ENCODE peak calls at places on chromosomes 7 and 10, in seven cellular contexts. One of them, this sample, is unnamed.

GRCh38 chr7:149355390-149356048 is 93.5 kb downstream of the ZNF783 start:
- DNase-seq in tibial artery: no peak
- DNase-seq in astrocyte of the spinal cord: no peak
- DNase-seq in brain microvascular endothelial cell: peak; percentile 9
- DNase-seq in spleen: no peak
- DNase-seq in HCT116: peak; percentile 70
- DNase-seq in PC-3: peak; percentile 79
- DNase-seq in this sample: no peak

GRCh38 chr7:99788554-99788953 is 4.6 kb upstream of the CYP3A4 start:
- DNase-seq in tibial artery: no peak
- DNase-seq in astrocyte of the spinal cord: no peak
- DNase-seq in brain microvascular endothelial cell: no peak
- DNase-seq in spleen: no peak
- DNase-seq in HCT116: no peak
- DNase-seq in PC-3: no peak
- DNase-seq in this sample: no peak

GRCh38 chr7:82714883-82715282 is 271.3 kb upstream of the CACNA2D1 start:
- DNase-seq in tibial artery: no peak
- DNase-seq in astrocyte of the spinal cord: no peak
- DNase-seq in brain microvascular endothelial cell: no peak
- DNase-seq in spleen: no peak
- DNase-seq in HCT116: no peak
- DNase-seq in PC-3: no peak
- DNase-seq in this sample: no peak

GRCh38 chr10:3668276-3668960 is 116.6 kb downstream of the KLF6 start:
- DNase-seq in tibial artery: peak; percentile 43
- DNase-seq in astrocyte of the spinal cord: peak; percentile 40
- DNase-seq in brain microvascular endothelial cell: peak; percentile 79
- DNase-seq in spleen: peak; percentile 90
- DNase-seq in HCT116: no peak
- DNase-seq in PC-3: no peak
- DNase-seq in this sample: peak; percentile 20

GRCh38 chr10:76297787-76298281 is 866.4 kb downstream of the LRMDA start:
- DNase-seq in tibial artery: no peak
- DNase-seq in astrocyte of the spinal cord: no peak
- DNase-seq in brain microvascular endothelial cell: no peak
- DNase-seq in spleen: no peak
- DNase-seq in HCT116: no peak
- DNase-seq in PC-3: no peak
- DNase-seq in this sample: no peak

GRCh38 chr10:45058580-45058979 is 57.9 kb downstream of the ZNF22 start:
- DNase-seq in tibial artery: no peak
- DNase-seq in astrocyte of the spinal cord: no peak
- DNase-seq in brain microvascular endothelial cell: no peak
- DNase-seq in spleen: no peak
- DNase-seq in HCT116: no peak
- DNase-seq in PC-3: peak; percentile 32
- DNase-seq in this sample: peak; percentile 38

GRCh38 chr7:134449596-134450194 is 9.2 kb downstream of the AKR1B1 start:
- DNase-seq in tibial artery: no peak
- DNase-seq in astrocyte of the spinal cord: no peak
- DNase-seq in brain microvascular endothelial cell: no peak
- DNase-seq in spleen: no peak
- DNase-seq in HCT116: no peak
- DNase-seq in PC-3: peak; percentile 43
- DNase-seq in this sample: no peak

GRCh38 chr10:11325817-11326216 is 285.6 kb downstream of the USP6NL start:
- DNase-seq in tibial artery: no peak
- DNase-seq in astrocyte of the spinal cord: peak; percentile 22
- DNase-seq in brain microvascular endothelial cell: peak; percentile 79
- DNase-seq in spleen: no peak
- DNase-seq in HCT116: no peak
- DNase-seq in PC-3: no peak
- DNase-seq in this sample: no peak

GRCh38 chr7:19117081-19117869 is at the start of gene TWIST1:
- DNase-seq in tibial artery: peak; percentile 37
- DNase-seq in astrocyte of the spinal cord: peak; percentile 97
- DNase-seq in brain microvascular endothelial cell: peak; percentile 86
- DNase-seq in spleen: peak; percentile 72
- DNase-seq in HCT116: no peak
- DNase-seq in PC-3: peak; percentile 77
- DNase-seq in this sample: no peak

GRCh38 chr7:127732306-127732705 is 80.3 kb downstream of the SND1 start:
- DNase-seq in tibial artery: no peak
- DNase-seq in astrocyte of the spinal cord: no peak
- DNase-seq in brain microvascular endothelial cell: no peak
- DNase-seq in spleen: no peak
- DNase-seq in HCT116: no peak
- DNase-seq in PC-3: no peak
- DNase-seq in this sample: no peak

GRCh38 chr7:44460325-44460724 is 30.1 kb downstream of the NUDCD3 start:
- DNase-seq in tibial artery: no peak
- DNase-seq in astrocyte of the spinal cord: no peak
- DNase-seq in brain microvascular endothelial cell: no peak
- DNase-seq in spleen: no peak
- DNase-seq in HCT116: no peak
- DNase-seq in PC-3: no peak
- DNase-seq in this sample: peak; percentile 42

GRCh38 chr10:98474628-98475027 is 27.9 kb upstream of the HPS1 start:
- DNase-seq in tibial artery: no peak
- DNase-seq in astrocyte of the spinal cord: no peak
- DNase-seq in brain microvascular endothelial cell: no peak
- DNase-seq in spleen: no peak
- DNase-seq in HCT116: no peak
- DNase-seq in PC-3: no peak
- DNase-seq in this sample: no peak

GRCh38 chr10:43273543-43273942 is 6.7 kb upstream of the RASGEF1A start:
- DNase-seq in tibial artery: no peak
- DNase-seq in astrocyte of the spinal cord: no peak
- DNase-seq in brain microvascular endothelial cell: no peak
- DNase-seq in spleen: peak; percentile 58
- DNase-seq in HCT116: no peak
- DNase-seq in PC-3: no peak
- DNase-seq in this sample: no peak

GRCh38 chr7:20310963-20311742 is 19.5 kb upstream of the ITGB8 start:
- DNase-seq in tibial artery: no peak
- DNase-seq in astrocyte of the spinal cord: peak; percentile 79
- DNase-seq in brain microvascular endothelial cell: peak; percentile 70
- DNase-seq in spleen: no peak
- DNase-seq in HCT116: peak; percentile 38
- DNase-seq in PC-3: peak; percentile 81
- DNase-seq in this sample: no peak

GRCh38 chr7:41096921-41097320 is 606.0 kb downstream of the INHBA start:
- DNase-seq in tibial artery: no peak
- DNase-seq in astrocyte of the spinal cord: peak; percentile 88
- DNase-seq in brain microvascular endothelial cell: peak; percentile 85
- DNase-seq in spleen: no peak
- DNase-seq in HCT116: no peak
- DNase-seq in PC-3: no peak
- DNase-seq in this sample: no peak

GRCh38 chr10:127579640-127580039 is 30.5 kb downstream of the NPS start:
- DNase-seq in tibial artery: no peak
- DNase-seq in astrocyte of the spinal cord: no peak
- DNase-seq in brain microvascular endothelial cell: no peak
- DNase-seq in spleen: no peak
- DNase-seq in HCT116: no peak
- DNase-seq in PC-3: no peak
- DNase-seq in this sample: no peak

GRCh38 chr10:94104316-94105060 is 110.8 kb downstream of the PLCE1 start:
- DNase-seq in tibial artery: no peak
- DNase-seq in astrocyte of the spinal cord: peak; percentile 45
- DNase-seq in brain microvascular endothelial cell: peak; percentile 20
- DNase-seq in spleen: no peak
- DNase-seq in HCT116: no peak
- DNase-seq in PC-3: peak; percentile 49
- DNase-seq in this sample: no peak
- H3K4me3 ChIP-seq in tibial artery: no peak overlapping the region
- H3K4me3 ChIP-seq in astrocyte of the spinal cord: no peak overlapping the region
- H3K4me3 ChIP-seq in brain microvascular endothelial cell: no peak overlapping the region
- H3K4me3 ChIP-seq in spleen: no peak overlapping the region
- H3K4me3 ChIP-seq in HCT116: no peak overlapping the region
- H3K4me3 ChIP-seq in PC-3: no peak overlapping the region
- H3K4me3 ChIP-seq in this sample: no peak overlapping the region

GRCh38 chr7:137977173-137977572 is 24.7 kb downstream of the CREB3L2 start:
- DNase-seq in tibial artery: peak; percentile 17
- DNase-seq in astrocyte of the spinal cord: no peak
- DNase-seq in brain microvascular endothelial cell: no peak
- DNase-seq in spleen: no peak
- DNase-seq in HCT116: no peak
- DNase-seq in PC-3: peak; percentile 49
- DNase-seq in this sample: no peak

GRCh38 chr7:137976700-137977099 is 25.2 kb downstream of the CREB3L2 start:
- DNase-seq in tibial artery: peak; percentile 21
- DNase-seq in astrocyte of the spinal cord: no peak
- DNase-seq in brain microvascular endothelial cell: no peak
- DNase-seq in spleen: no peak
- DNase-seq in HCT116: no peak
- DNase-seq in PC-3: no peak
- DNase-seq in this sample: no peak

GRCh38 chr7:137980308-137980707 is 21.6 kb downstream of the CREB3L2 start:
- DNase-seq in tibial artery: no peak
- DNase-seq in astrocyte of the spinal cord: no peak
- DNase-seq in brain microvascular endothelial cell: no peak
- DNase-seq in spleen: no peak
- DNase-seq in HCT116: no peak
- DNase-seq in PC-3: no peak
- DNase-seq in this sample: no peak

GRCh38 chr7:137981175-137981574 is 20.7 kb downstream of the CREB3L2 start:
- DNase-seq in tibial artery: no peak
- DNase-seq in astrocyte of the spinal cord: no peak
- DNase-seq in brain microvascular endothelial cell: no peak
- DNase-seq in spleen: no peak
- DNase-seq in HCT116: no peak
- DNase-seq in PC-3: peak; percentile 39
- DNase-seq in this sample: no peak

DNA sequence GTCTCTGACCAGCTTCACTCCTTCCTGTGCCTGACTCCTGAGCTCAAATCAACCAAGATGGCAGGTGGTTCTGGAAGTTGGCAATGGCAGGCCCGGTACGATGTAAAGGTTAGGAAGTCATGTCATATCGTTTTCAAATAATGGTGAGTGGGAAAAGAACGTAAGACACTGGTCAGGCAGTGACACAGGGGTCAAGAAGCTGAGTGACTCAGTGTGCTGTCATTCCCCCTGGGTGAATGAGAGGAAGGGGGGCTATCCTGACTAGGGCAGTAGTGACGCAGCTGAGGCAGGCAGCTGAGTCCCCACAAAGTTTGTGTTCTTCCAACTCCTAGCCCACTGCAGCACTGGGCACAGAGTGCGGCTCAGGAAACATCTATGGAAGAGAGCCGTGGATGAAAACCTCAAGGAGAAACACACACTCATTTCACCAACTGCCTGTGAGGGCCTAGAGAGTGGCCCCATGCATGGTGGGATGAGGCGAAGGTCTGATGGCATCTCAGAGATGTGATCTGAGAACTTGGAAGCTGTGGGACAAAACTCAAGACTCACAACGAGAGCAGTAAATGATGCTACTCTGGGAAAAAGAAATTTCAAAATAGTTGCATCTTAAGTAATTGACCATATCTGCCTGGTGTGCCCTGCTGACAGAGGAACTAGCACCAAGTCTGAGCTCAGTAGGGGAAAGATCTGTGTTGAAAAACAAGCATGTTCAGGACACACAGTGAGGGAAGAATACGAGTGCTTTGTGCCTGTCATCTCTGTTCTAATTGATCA is 23.2 kb downstream of the CREB3L2 start:
- DNase-seq in tibial artery: peak; percentile 86
- DNase-seq in astrocyte of the spinal cord: peak; percentile 97
- DNase-seq in brain microvascular endothelial cell: peak; percentile 97
- DNase-seq in spleen: no peak
- DNase-seq in HCT116: peak; percentile 89
- DNase-seq in PC-3: peak; percentile 92
- DNase-seq in this sample: no peak
- H3K4me3 ChIP-seq in tibial artery: no peak overlapping the region
- H3K4me3 ChIP-seq in astrocyte of the spinal cord: no peak overlapping the region
- H3K4me3 ChIP-seq in brain microvascular endothelial cell: no peak overlapping the region
- H3K4me3 ChIP-seq in spleen: no peak overlapping the region
- H3K4me3 ChIP-seq in HCT116: no peak overlapping the region
- H3K4me3 ChIP-seq in PC-3: no peak overlapping the region
- H3K4me3 ChIP-seq in this sample: no peak overlapping the region

GRCh38 chr7:78386520-78386919 is 587.9 kb downstream of the PHTF2 start:
- DNase-seq in tibial artery: no peak
- DNase-seq in astrocyte of the spinal cord: no peak
- DNase-seq in brain microvascular endothelial cell: no peak
- DNase-seq in spleen: no peak
- DNase-seq in HCT116: no peak
- DNase-seq in PC-3: no peak
- DNase-seq in this sample: no peak
- H3K4me3 ChIP-seq in tibial artery: no peak overlapping the region
- H3K4me3 ChIP-seq in astrocyte of the spinal cord: no peak overlapping the region
- H3K4me3 ChIP-seq in brain microvascular endothelial cell: no peak overlapping the region
- H3K4me3 ChIP-seq in spleen: no peak overlapping the region
- H3K4me3 ChIP-seq in HCT116: no peak overlapping the region
- H3K4me3 ChIP-seq in PC-3: no peak overlapping the region
- H3K4me3 ChIP-seq in this sample: no peak overlapping the region

GRCh38 chr7:74051193-74051592 is 23.2 kb downstream of the ELN start:
- DNase-seq in tibial artery: no peak
- DNase-seq in astrocyte of the spinal cord: peak; percentile 29
- DNase-seq in brain microvascular endothelial cell: no peak
- DNase-seq in spleen: no peak
- DNase-seq in HCT116: no peak
- DNase-seq in PC-3: no peak
- DNase-seq in this sample: no peak

GRCh38 chr7:74051629-74052410 is 23.8 kb downstream of the ELN start:
- DNase-seq in tibial artery: no peak
- DNase-seq in astrocyte of the spinal cord: no peak
- DNase-seq in brain microvascular endothelial cell: no peak
- DNase-seq in spleen: peak; percentile 63
- DNase-seq in HCT116: peak; percentile 34
- DNase-seq in PC-3: peak; percentile 67
- DNase-seq in this sample: no peak

GRCh38 chr7:74056096-74056915 is 27.3 kb upstream of the LIMK1 start:
- DNase-seq in tibial artery: no peak
- DNase-seq in astrocyte of the spinal cord: no peak
- DNase-seq in brain microvascular endothelial cell: no peak
- DNase-seq in spleen: no peak
- DNase-seq in HCT116: no peak
- DNase-seq in PC-3: no peak
- DNase-seq in this sample: no peak

GRCh38 chr7:74052628-74053027 is 24.7 kb downstream of the ELN start:
- DNase-seq in tibial artery: no peak
- DNase-seq in astrocyte of the spinal cord: no peak
- DNase-seq in brain microvascular endothelial cell: no peak
- DNase-seq in spleen: no peak
- DNase-seq in HCT116: no peak
- DNase-seq in PC-3: no peak
- DNase-seq in this sample: no peak

DNA sequence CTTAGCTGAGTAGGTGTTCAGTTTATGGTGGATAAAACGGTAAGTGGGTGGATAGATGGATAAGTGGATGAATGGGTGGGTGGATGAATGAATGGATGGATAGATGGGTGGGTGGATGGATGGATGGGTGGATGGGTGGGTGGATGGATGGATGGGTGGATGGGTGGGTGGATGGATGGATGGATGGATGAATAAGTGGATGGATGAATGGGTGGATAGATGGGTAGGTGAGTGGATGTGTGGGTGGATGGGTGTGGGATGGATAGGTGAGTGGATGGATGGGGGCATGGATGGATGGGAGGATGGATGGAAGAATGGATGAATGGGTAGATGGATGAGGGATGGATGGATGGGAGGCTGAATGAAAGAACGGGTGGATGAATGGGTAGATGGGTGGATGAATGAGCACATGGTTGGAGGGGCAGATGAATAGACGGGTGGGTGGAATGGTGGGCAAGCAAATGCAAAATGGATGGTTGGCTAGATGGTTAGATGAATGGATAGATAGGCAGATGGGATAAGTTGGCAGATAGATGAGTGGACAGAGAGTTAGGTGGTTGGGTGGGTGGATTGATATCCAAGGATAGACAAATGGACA is 25.7 kb downstream of the ELN start:
- DNase-seq in tibial artery: no peak
- DNase-seq in astrocyte of the spinal cord: no peak
- DNase-seq in brain microvascular endothelial cell: no peak
- DNase-seq in spleen: no peak
- DNase-seq in HCT116: no peak
- DNase-seq in PC-3: no peak
- DNase-seq in this sample: no peak
- H3K4me3 ChIP-seq in tibial artery: no peak overlapping the region
- H3K4me3 ChIP-seq in astrocyte of the spinal cord: no peak overlapping the region
- H3K4me3 ChIP-seq in brain microvascular endothelial cell: no peak overlapping the region
- H3K4me3 ChIP-seq in spleen: no peak overlapping the region
- H3K4me3 ChIP-seq in HCT116: no peak overlapping the region
- H3K4me3 ChIP-seq in PC-3: no peak overlapping the region
- H3K4me3 ChIP-seq in this sample: no peak overlapping the region